ENCODE peak calls at places on chromosomes 16 and 17, in nine cellular contexts. O is hippocampal formation; P is colonic mucosa; V is WTC11; S is GM13976; R is activated T-cell treated with anti-CD3 and anti-CD28 coated beads, Interleukin-2, amount 50 U/mL, for 72 hours; N is lower leg skin; J is sciatic nerve; X is posterior vena cava. L is an unnamed sample.

GRCh38 chr17:77366558-77367245 is 225.9 kb downstream of the SEC14L1 start:
- DNase-seq in O (no peak), X (peak), N (no peak), J (peak), V (no peak), P (peak), R (no peak), S (no peak), L (no peak)

GRCh38 chr17:64679710-64680216 is 17.7 kb upstream of the SMURF2 start:
- DNase-seq in S (no peak), O (no peak), R (no peak), N (no peak), J (no peak), X (peak), P (no peak), V (no peak), L (no peak)

GRCh38 chr16:88977028-88977844 is at the start of gene CBFA2T3:
- DNase-seq in J (peak), V (no peak), S (peak), X (peak), R (no peak), P (peak), O (peak), N (peak), L (peak)

GRCh38 chr17:77274137-77274829 is 133.5 kb downstream of the SEC14L1 start:
- DNase-seq in N (no peak), X (no peak), O (no peak), P (no peak), R (no peak), S (no peak), J (no peak), V (no peak), L (no peak)

GRCh38 chr17:1011138-1011537 is 14.2 kb downstream of the TIMM22 start:
- DNase-seq in R (no peak), O (no peak), S (no peak), X (no peak), V (no peak), J (no peak), P (no peak), N (no peak), L (no peak)

GRCh38 chr16:78916928-78917545 is 683.5 kb downstream of the MAF start:
- DNase-seq in N (no peak), R (no peak), V (no peak), J (no peak), O (no peak), P (no peak), S (no peak), X (no peak), L (no peak)

GRCh38 chr17:78734841-78735641 is 47.0 kb downstream of the CYTH1 start:
- DNase-seq in V (no peak), O (no peak), X (no peak), N (no peak), R (no peak), J (no peak), P (peak), S (no peak), L (no peak)

GRCh38 chr16:11624645-11625607 is 38.2 kb upstream of the LITAF start:
- DNase-seq in N (no peak), J (no peak), O (no peak), V (no peak), X (no peak), P (no peak), R (no peak), S (no peak), L (no peak)